ENCODE peak calls at places on chromosomes 11 and 22, in ten cellular contexts. One of them, this sample, is unnamed.

GRCh38 chr11:131845255-131845654 is 474.8 kb downstream of the NTM start:
- DNase-seq in NCI-H2081: no peak
- DNase-seq in ecto neural progenitor cell: no peak
- DNase-seq in NCI-H1694 treated with DMSO at 0.1 percent for 48 hours: no peak
- DNase-seq in stimulated activated CD8-positive, alpha-beta memory T cell treated with anti-CD3 and anti-CD28 coated beads, Interleukin-4, amount 100 ng/mL, for 48 hours: no peak
- DNase-seq in A172: no peak
- DNase-seq in NB4: no peak
- DNase-seq in pancreas: no peak
- DNase-seq in GM23338: peak
- DNase-seq in CD4-positive, alpha-beta T cell: no peak
- DNase-seq in this sample: no peak

GRCh38 chr22:36223504-36223903 is 15.8 kb downstream of the APOL2 start:
- DNase-seq in NCI-H2081: no peak
- DNase-seq in ecto neural progenitor cell: no peak
- DNase-seq in NCI-H1694 treated with DMSO at 0.1 percent for 48 hours: no peak
- DNase-seq in stimulated activated CD8-positive, alpha-beta memory T cell treated with anti-CD3 and anti-CD28 coated beads, Interleukin-4, amount 100 ng/mL, for 48 hours: no peak
- DNase-seq in A172: no peak
- DNase-seq in NB4: no peak
- DNase-seq in pancreas: no peak
- DNase-seq in GM23338: no peak
- DNase-seq in CD4-positive, alpha-beta T cell: no peak
- DNase-seq in this sample: no peak

GRCh38 chr11:9516113-9516512 is 55.3 kb downstream of the ZNF143 start:
- DNase-seq in NCI-H2081: no peak
- DNase-seq in ecto neural progenitor cell: no peak
- DNase-seq in NCI-H1694 treated with DMSO at 0.1 percent for 48 hours: no peak
- DNase-seq in stimulated activated CD8-positive, alpha-beta memory T cell treated with anti-CD3 and anti-CD28 coated beads, Interleukin-4, amount 100 ng/mL, for 48 hours: no peak
- DNase-seq in A172: no peak
- DNase-seq in NB4: no peak
- DNase-seq in pancreas: no peak
- DNase-seq in GM23338: peak
- DNase-seq in CD4-positive, alpha-beta T cell: no peak
- DNase-seq in this sample: no peak

GRCh38 chr11:65301491-65302329 is 13.0 kb upstream of the CDC42EP2 start:
- DNase-seq in NCI-H2081: no peak
- DNase-seq in ecto neural progenitor cell: peak
- DNase-seq in NCI-H1694 treated with DMSO at 0.1 percent for 48 hours: no peak
- DNase-seq in stimulated activated CD8-positive, alpha-beta memory T cell treated with anti-CD3 and anti-CD28 coated beads, Interleukin-4, amount 100 ng/mL, for 48 hours: no peak
- DNase-seq in A172: no peak
- DNase-seq in NB4: no peak
- DNase-seq in pancreas: no peak
- DNase-seq in GM23338: peak
- DNase-seq in CD4-positive, alpha-beta T cell: no peak
- DNase-seq in this sample: no peak

GRCh38 chr11:121931748-121932352 is 184.2 kb downstream of the BLID start:
- DNase-seq in NCI-H2081: no peak
- DNase-seq in ecto neural progenitor cell: no peak
- DNase-seq in NCI-H1694 treated with DMSO at 0.1 percent for 48 hours: no peak
- DNase-seq in stimulated activated CD8-positive, alpha-beta memory T cell treated with anti-CD3 and anti-CD28 coated beads, Interleukin-4, amount 100 ng/mL, for 48 hours: no peak
- DNase-seq in A172: no peak
- DNase-seq in NB4: no peak
- DNase-seq in pancreas: no peak
- DNase-seq in GM23338: no peak
- DNase-seq in CD4-positive, alpha-beta T cell: no peak
- DNase-seq in this sample: peak

GRCh38 chr22:42304021-42304790 is 33.8 kb upstream of the TCF20 start:
- DNase-seq in NCI-H2081: no peak
- DNase-seq in ecto neural progenitor cell: no peak
- DNase-seq in NCI-H1694 treated with DMSO at 0.1 percent for 48 hours: peak
- DNase-seq in stimulated activated CD8-positive, alpha-beta memory T cell treated with anti-CD3 and anti-CD28 coated beads, Interleukin-4, amount 100 ng/mL, for 48 hours: no peak
- DNase-seq in A172: no peak
- DNase-seq in NB4: no peak
- DNase-seq in pancreas: no peak
- DNase-seq in GM23338: no peak
- DNase-seq in CD4-positive, alpha-beta T cell: no peak
- DNase-seq in this sample: no peak

GRCh38 chr11:67572747-67573419 is 10.7 kb upstream of the GSTP1 start:
- DNase-seq in NCI-H2081: peak
- DNase-seq in ecto neural progenitor cell: peak
- DNase-seq in NCI-H1694 treated with DMSO at 0.1 percent for 48 hours: no peak
- DNase-seq in stimulated activated CD8-positive, alpha-beta memory T cell treated with anti-CD3 and anti-CD28 coated beads, Interleukin-4, amount 100 ng/mL, for 48 hours: peak
- DNase-seq in A172: peak
- DNase-seq in NB4: peak
- DNase-seq in pancreas: peak
- DNase-seq in GM23338: peak
- DNase-seq in CD4-positive, alpha-beta T cell: no peak
- DNase-seq in this sample: no peak

GRCh38 chr22:50695421-50696250 is 23.0 kb downstream of the SHANK3 start:
- DNase-seq in NCI-H2081: no peak
- DNase-seq in ecto neural progenitor cell: no peak
- DNase-seq in NCI-H1694 treated with DMSO at 0.1 percent for 48 hours: no peak
- DNase-seq in stimulated activated CD8-positive, alpha-beta memory T cell treated with anti-CD3 and anti-CD28 coated beads, Interleukin-4, amount 100 ng/mL, for 48 hours: no peak
- DNase-seq in A172: no peak
- DNase-seq in NB4: no peak
- DNase-seq in pancreas: no peak
- DNase-seq in GM23338: no peak
- DNase-seq in CD4-positive, alpha-beta T cell: no peak
- DNase-seq in this sample: no peak

GRCh38 chr22:30087611-30088010 is 7.3 kb downstream of the HORMAD2 start:
- DNase-seq in NCI-H2081: no peak
- DNase-seq in ecto neural progenitor cell: no peak
- DNase-seq in NCI-H1694 treated with DMSO at 0.1 percent for 48 hours: no peak
- DNase-seq in stimulated activated CD8-positive, alpha-beta memory T cell treated with anti-CD3 and anti-CD28 coated beads, Interleukin-4, amount 100 ng/mL, for 48 hours: no peak
- DNase-seq in A172: no peak
- DNase-seq in NB4: no peak
- DNase-seq in pancreas: no peak
- DNase-seq in GM23338: no peak
- DNase-seq in CD4-positive, alpha-beta T cell: no peak
- DNase-seq in this sample: no peak

GRCh38 chr11:29161216-29161615 is 855.6 kb downstream of the KCNA4 start:
- DNase-seq in NCI-H2081: no peak
- DNase-seq in ecto neural progenitor cell: no peak
- DNase-seq in NCI-H1694 treated with DMSO at 0.1 percent for 48 hours: no peak
- DNase-seq in stimulated activated CD8-positive, alpha-beta memory T cell treated with anti-CD3 and anti-CD28 coated beads, Interleukin-4, amount 100 ng/mL, for 48 hours: no peak
- DNase-seq in A172: peak
- DNase-seq in NB4: no peak
- DNase-seq in pancreas: no peak
- DNase-seq in GM23338: no peak
- DNase-seq in CD4-positive, alpha-beta T cell: no peak
- DNase-seq in this sample: no peak

GRCh38 chr22:41478891-41479521 is 10.1 kb downstream of the ACO2 start:
- DNase-seq in NCI-H2081: no peak
- DNase-seq in ecto neural progenitor cell: no peak
- DNase-seq in NCI-H1694 treated with DMSO at 0.1 percent for 48 hours: peak
- DNase-seq in stimulated activated CD8-positive, alpha-beta memory T cell treated with anti-CD3 and anti-CD28 coated beads, Interleukin-4, amount 100 ng/mL, for 48 hours: no peak
- DNase-seq in A172: no peak
- DNase-seq in NB4: peak
- DNase-seq in pancreas: no peak
- DNase-seq in GM23338: no peak
- DNase-seq in CD4-positive, alpha-beta T cell: no peak
- DNase-seq in this sample: no peak

GRCh38 chr22:47794851-47795250 is 1032.4 kb downstream of the TBC1D22A start:
- DNase-seq in NCI-H2081: no peak
- DNase-seq in ecto neural progenitor cell: peak
- DNase-seq in NCI-H1694 treated with DMSO at 0.1 percent for 48 hours: no peak
- DNase-seq in stimulated activated CD8-positive, alpha-beta memory T cell treated with anti-CD3 and anti-CD28 coated beads, Interleukin-4, amount 100 ng/mL, for 48 hours: no peak
- DNase-seq in A172: no peak
- DNase-seq in NB4: no peak
- DNase-seq in pancreas: no peak
- DNase-seq in GM23338: no peak
- DNase-seq in CD4-positive, alpha-beta T cell: no peak
- DNase-seq in this sample: no peak

GRCh38 chr11:126393143-126393542 is 37.7 kb downstream of the ST3GAL4 start:
- DNase-seq in NCI-H2081: no peak
- DNase-seq in ecto neural progenitor cell: no peak
- DNase-seq in NCI-H1694 treated with DMSO at 0.1 percent for 48 hours: no peak
- DNase-seq in stimulated activated CD8-positive, alpha-beta memory T cell treated with anti-CD3 and anti-CD28 coated beads, Interleukin-4, amount 100 ng/mL, for 48 hours: no peak
- DNase-seq in A172: no peak
- DNase-seq in NB4: peak
- DNase-seq in pancreas: no peak
- DNase-seq in GM23338: no peak
- DNase-seq in CD4-positive, alpha-beta T cell: no peak
- DNase-seq in this sample: no peak

GRCh38 chr11:21892696-21893095 is 300.2 kb upstream of the ANO5 start:
- DNase-seq in NCI-H2081: no peak
- DNase-seq in ecto neural progenitor cell: no peak
- DNase-seq in NCI-H1694 treated with DMSO at 0.1 percent for 48 hours: no peak
- DNase-seq in stimulated activated CD8-positive, alpha-beta memory T cell treated with anti-CD3 and anti-CD28 coated beads, Interleukin-4, amount 100 ng/mL, for 48 hours: no peak
- DNase-seq in A172: no peak
- DNase-seq in NB4: no peak
- DNase-seq in pancreas: no peak
- DNase-seq in GM23338: no peak
- DNase-seq in CD4-positive, alpha-beta T cell: no peak
- DNase-seq in this sample: no peak

GRCh38 chr11:120824242-120824641 is 199.7 kb upstream of the TBCEL start:
- DNase-seq in NCI-H2081: no peak
- DNase-seq in ecto neural progenitor cell: no peak
- DNase-seq in NCI-H1694 treated with DMSO at 0.1 percent for 48 hours: no peak
- DNase-seq in stimulated activated CD8-positive, alpha-beta memory T cell treated with anti-CD3 and anti-CD28 coated beads, Interleukin-4, amount 100 ng/mL, for 48 hours: no peak
- DNase-seq in A172: no peak
- DNase-seq in NB4: no peak
- DNase-seq in pancreas: no peak
- DNase-seq in GM23338: no peak
- DNase-seq in CD4-positive, alpha-beta T cell: no peak
- DNase-seq in this sample: no peak

GRCh38 chr11:78292109-78292803 is 103.5 kb downstream of the USP35 start:
- DNase-seq in NCI-H2081: no peak
- DNase-seq in ecto neural progenitor cell: no peak
- DNase-seq in NCI-H1694 treated with DMSO at 0.1 percent for 48 hours: no peak
- DNase-seq in stimulated activated CD8-positive, alpha-beta memory T cell treated with anti-CD3 and anti-CD28 coated beads, Interleukin-4, amount 100 ng/mL, for 48 hours: no peak
- DNase-seq in A172: no peak
- DNase-seq in NB4: peak
- DNase-seq in pancreas: no peak
- DNase-seq in GM23338: no peak
- DNase-seq in CD4-positive, alpha-beta T cell: no peak
- DNase-seq in this sample: no peak

This sample was measured in esophagus muscularis mucosa.